ENCODE peak calls at places on chromosome 17, in eight cellular contexts. H is stomach; U is HEK293T; Z is activated naive CD4-positive, alpha-beta T cell treated with anti-CD3 and anti-CD28 coated beads, Interleukin-2, amount 50 U/mL, for 72 hours; Q is NCI-H146; W is activated effector memory CD4-positive, alpha-beta T cell treated with Interleukin-2 at 50 U/mL for 16 hours; V is fibroblast of mammary gland; L is HS-5. Y is an unnamed sample.

GRCh38 chr17:38322156-38322779 is 21.5 kb downstream of the GPR179 start:
- DNase-seq in H (peak; percentile 69), U (peak; percentile 68), Z (no peak), Q (peak; percentile 45), W (peak; percentile 49), V (peak; percentile 52), L (no peak), Y (peak; percentile 69)

GRCh38 chr17:75036643-75037268 is 10.0 kb downstream of the ATP5PD start:
- DNase-seq in H (peak; percentile 85), U (peak; percentile 60), Z (peak; percentile 62), Q (peak; percentile 86), W (peak; percentile 89), V (peak; percentile 97), L (peak; percentile 65), Y (peak; percentile 78)

GRCh38 chr17:33242725-33243124 is 50.4 kb downstream of the ASIC2 start:
- DNase-seq in H (no peak), U (no peak), Z (no peak), Q (no peak), W (no peak), V (no peak), L (no peak), Y (no peak)

GRCh38 chr17:36816889-36817288 is 120.4 kb upstream of the LHX1 start:
- DNase-seq in H (no peak), U (no peak), Z (no peak), Q (no peak), W (no peak), V (no peak), L (no peak), Y (no peak)

GRCh38 chr17:2237521-2237921 is 66.1 kb downstream of the SMG6 start:
- DNase-seq in H (no peak), U (no peak), Z (no peak), Q (no peak), W (no peak), V (peak; percentile 89), L (no peak), Y (no peak)

GRCh38 chr17:74777884-74778490 is 1.8 kb upstream of the NAT9 start:
- DNase-seq in H (no peak), U (no peak), Z (no peak), Q (no peak), W (no peak), V (peak; percentile 15), L (no peak), Y (no peak)

GRCh38 chr17:70677783-70678647 is 508.7 kb downstream of the KCNJ2 start:
- DNase-seq in H (no peak), U (peak; percentile 67), Z (no peak), Q (peak; percentile 83), W (no peak), V (no peak), L (no peak), Y (peak; percentile 58)

GRCh38 chr17:40452074-40452787 is 9.0 kb downstream of the IGFBP4 start:
- DNase-seq in H (no peak), U (no peak), Z (no peak), Q (no peak), W (no peak), V (peak; percentile 98), L (no peak), Y (no peak)

GRCh38 chr17:27810902-27811557 is 10.7 kb upstream of the NOS2 start:
- DNase-seq in H (no peak), U (no peak), Z (no peak), Q (no peak), W (no peak), V (peak; percentile 24), L (peak; percentile 19), Y (no peak)

GRCh38 chr17:8420041-8420934 is 15.4 kb upstream of the NDEL1 start:
- DNase-seq in H (peak; percentile 94), U (no peak), Z (no peak), Q (no peak), W (no peak), V (peak; percentile 82), L (no peak), Y (peak; percentile 96)

GRCh38 chr17:80468781-80469533 is 7.5 kb downstream of the NPTX1 start:
- DNase-seq in H (no peak), U (no peak), Z (no peak), Q (no peak), W (no peak), V (no peak), L (no peak), Y (no peak)

GRCh38 chr17:49567104-49567521 is 8.6 kb upstream of the NXPH3 start:
- DNase-seq in H (no peak), U (no peak), Z (no peak), Q (no peak), W (no peak), V (no peak), L (no peak), Y (no peak)

GRCh38 chr17:28460901-28461300 is 12.5 kb upstream of the SLC13A2 start:
- DNase-seq in H (no peak), U (no peak), Z (no peak), Q (no peak), W (no peak), V (no peak), L (no peak), Y (no peak)

GRCh38 chr17:40303706-40304450 is 5.1 kb upstream of the RARA start:
- DNase-seq in H (no peak), U (no peak), Z (no peak), Q (no peak), W (no peak), V (peak; percentile 81), L (no peak), Y (peak; percentile 45)

GRCh38 chr17:49407981-49408501 is 6.6 kb downstream of the PHB1 start:
- DNase-seq in H (peak; percentile 89), U (peak; percentile 90), Z (peak; percentile 86), Q (peak; percentile 90), W (peak; percentile 72), V (peak; percentile 49), L (no peak), Y (peak; percentile 67)

GRCh38 chr17:38898812-38899348 is 26.5 kb upstream of the LASP1NB start:
- DNase-seq in H (peak; percentile 50), U (no peak), Z (peak; percentile 89), Q (no peak), W (peak; percentile 71), V (peak; percentile 53), L (no peak), Y (no peak)